ENCODE peak calls at places on chromosomes 4 and X, in five cellular contexts. One of them, this sample, is unnamed.

GRCh38 chr4:56762484-56763250 is 58.8 kb downstream of the SPINK2 start:
- DNase-seq in mucosa of descending colon: no peak
- DNase-seq in breast epithelium: no peak
- DNase-seq in naive thymus-derived CD4-positive, alpha-beta T cell: no peak
- DNase-seq in uterus: no peak
- DNase-seq in this sample: no peak

GRCh38 chr4:22077571-22077970 is 129.0 kb upstream of the KCNIP4 start:
- DNase-seq in mucosa of descending colon: no peak
- DNase-seq in breast epithelium: no peak
- DNase-seq in naive thymus-derived CD4-positive, alpha-beta T cell: no peak
- DNase-seq in uterus: no peak
- DNase-seq in this sample: no peak

GRCh38 chr4:156169011-156169410 is 215.3 kb upstream of the CTSO start:
- DNase-seq in mucosa of descending colon: no peak
- DNase-seq in breast epithelium: no peak
- DNase-seq in naive thymus-derived CD4-positive, alpha-beta T cell: no peak
- DNase-seq in uterus: peak; percentile 70
- DNase-seq in this sample: peak; percentile 73

GRCh38 chr4:34323549-34324325 is 1920.6 kb downstream of the ARAP2 start:
- DNase-seq in mucosa of descending colon: no peak
- DNase-seq in breast epithelium: no peak
- DNase-seq in naive thymus-derived CD4-positive, alpha-beta T cell: no peak
- DNase-seq in uterus: no peak
- DNase-seq in this sample: no peak

GRCh38 chrX:53479295-53479694 is 45.1 kb upstream of the HSD17B10 start:
- DNase-seq in mucosa of descending colon: no peak
- DNase-seq in breast epithelium: no peak
- DNase-seq in naive thymus-derived CD4-positive, alpha-beta T cell: no peak
- DNase-seq in uterus: no peak
- DNase-seq in this sample: peak; percentile 62

GRCh38 chrX:48573690-48574269 is 504 bp upstream of the RBM3 start:
- DNase-seq in mucosa of descending colon: peak; percentile 64
- DNase-seq in breast epithelium: no peak
- DNase-seq in naive thymus-derived CD4-positive, alpha-beta T cell: peak; percentile 17
- DNase-seq in uterus: peak; percentile 48
- DNase-seq in this sample: no peak

GRCh38 chr4:21709761-21710160 is 238.8 kb downstream of the KCNIP4 start:
- DNase-seq in mucosa of descending colon: no peak
- DNase-seq in breast epithelium: no peak
- DNase-seq in naive thymus-derived CD4-positive, alpha-beta T cell: no peak
- DNase-seq in uterus: no peak
- DNase-seq in this sample: no peak

GRCh38 chr4:142474398-142475087 is 371.6 kb downstream of the INPP4B start:
- DNase-seq in mucosa of descending colon: no peak
- DNase-seq in breast epithelium: peak; percentile 66
- DNase-seq in naive thymus-derived CD4-positive, alpha-beta T cell: no peak
- DNase-seq in uterus: no peak
- DNase-seq in this sample: no peak

GRCh38 chr4:52037730-52038108 is 380 bp downstream of the SGCB start:
- DNase-seq in mucosa of descending colon: peak; percentile 59
- DNase-seq in breast epithelium: no peak
- DNase-seq in naive thymus-derived CD4-positive, alpha-beta T cell: peak; percentile 6
- DNase-seq in uterus: peak; percentile 33
- DNase-seq in this sample: peak; percentile 86

GRCh38 chr4:182384496-182385155 is 141.4 kb downstream of the TENM3 start:
- DNase-seq in mucosa of descending colon: no peak
- DNase-seq in breast epithelium: no peak
- DNase-seq in naive thymus-derived CD4-positive, alpha-beta T cell: no peak
- DNase-seq in uterus: no peak
- DNase-seq in this sample: no peak
- H3K4me3 ChIP-seq in mucosa of descending colon: no peak overlapping the region
- H3K4me3 ChIP-seq in breast epithelium: no peak overlapping the region
- H3K4me3 ChIP-seq in naive thymus-derived CD4-positive, alpha-beta T cell: no peak overlapping the region
- H3K4me3 ChIP-seq in uterus: no peak overlapping the region
- H3K4me3 ChIP-seq in this sample: no peak overlapping the region

GRCh38 chr4:10107111-10108091 is 9.2 kb downstream of the WDR1 start:
- DNase-seq in mucosa of descending colon: peak; percentile 51
- DNase-seq in breast epithelium: no peak
- DNase-seq in naive thymus-derived CD4-positive, alpha-beta T cell: no peak
- DNase-seq in uterus: peak; percentile 24
- DNase-seq in this sample: no peak
- H3K4me1 ChIP-seq in mucosa of descending colon: peaks cover 67% of the 10 kb centered on the region
- H3K4me1 ChIP-seq in breast epithelium: peaks cover 31% of the 10 kb centered on the region
- H3K4me1 ChIP-seq in naive thymus-derived CD4-positive, alpha-beta T cell: peaks cover 84% of the 10 kb centered on the region
- H3K4me1 ChIP-seq in uterus: peaks cover 11% of the 10 kb centered on the region
- H3K4me1 ChIP-seq in this sample: no peaks in the 10 kb centered on the region

DNA sequence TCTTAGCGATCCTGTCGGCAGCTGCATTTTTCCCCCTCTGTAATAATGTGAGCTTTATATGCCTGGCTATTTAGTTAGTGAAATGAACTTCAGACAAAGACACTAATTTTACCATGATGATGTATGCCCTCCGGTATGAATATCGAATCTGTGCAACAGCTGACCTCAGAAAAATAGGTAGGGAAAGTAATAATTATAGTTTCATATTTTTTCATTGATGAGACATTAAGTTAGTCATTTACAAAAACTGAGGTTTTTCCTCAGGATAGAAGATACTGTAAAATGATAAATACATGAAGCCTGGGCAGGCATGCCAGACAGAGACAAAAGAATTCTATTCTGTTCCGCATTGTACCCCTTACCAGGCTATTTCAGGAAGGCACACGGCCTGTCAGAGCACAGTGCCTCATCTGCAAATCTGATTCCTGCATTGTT is 155.8 kb downstream of the SHROOM3 start:
- DNase-seq in mucosa of descending colon: no peak
- DNase-seq in breast epithelium: no peak
- DNase-seq in naive thymus-derived CD4-positive, alpha-beta T cell: no peak
- DNase-seq in uterus: no peak
- DNase-seq in this sample: no peak
- H3K4me3 ChIP-seq in mucosa of descending colon: no peak overlapping the region
- H3K4me3 ChIP-seq in breast epithelium: no peak overlapping the region
- H3K4me3 ChIP-seq in naive thymus-derived CD4-positive, alpha-beta T cell: no peak overlapping the region
- H3K4me3 ChIP-seq in uterus: no peak overlapping the region
- H3K4me3 ChIP-seq in this sample: no peak overlapping the region

GRCh38 chrX:2693123-2693438 is 2.0 kb downstream of the CD99 start:
- DNase-seq in mucosa of descending colon: no peak
- DNase-seq in breast epithelium: no peak
- DNase-seq in naive thymus-derived CD4-positive, alpha-beta T cell: no peak
- DNase-seq in uterus: no peak
- DNase-seq in this sample: no peak
- H3K4me1 ChIP-seq in mucosa of descending colon: peaks cover 16% of the 10 kb centered on the region
- H3K4me1 ChIP-seq in breast epithelium: no peaks in the 10 kb centered on the region
- H3K4me1 ChIP-seq in naive thymus-derived CD4-positive, alpha-beta T cell: peaks cover 52% of the 10 kb centered on the region
- H3K4me1 ChIP-seq in uterus: peaks cover 6% of the 10 kb centered on the region
- H3K4me1 ChIP-seq in this sample: peaks cover 42% of the 10 kb centered on the region

GRCh38 chrX:104432321-104432720 is 133.7 kb upstream of the IL1RAPL2 start:
- DNase-seq in mucosa of descending colon: no peak
- DNase-seq in breast epithelium: no peak
- DNase-seq in naive thymus-derived CD4-positive, alpha-beta T cell: no peak
- DNase-seq in uterus: no peak
- DNase-seq in this sample: no peak

GRCh38 chrX:104430720-104431119 is 135.3 kb upstream of the IL1RAPL2 start:
- DNase-seq in mucosa of descending colon: no peak
- DNase-seq in breast epithelium: no peak
- DNase-seq in naive thymus-derived CD4-positive, alpha-beta T cell: no peak
- DNase-seq in uterus: no peak
- DNase-seq in this sample: no peak

GRCh38 chrX:104435249-104435648 is 130.8 kb upstream of the IL1RAPL2 start:
- DNase-seq in mucosa of descending colon: no peak
- DNase-seq in breast epithelium: no peak
- DNase-seq in naive thymus-derived CD4-positive, alpha-beta T cell: no peak
- DNase-seq in uterus: no peak
- DNase-seq in this sample: no peak
- H3K4me3 ChIP-seq in mucosa of descending colon: no peak overlapping the region
- H3K4me3 ChIP-seq in breast epithelium: no peak overlapping the region
- H3K4me3 ChIP-seq in naive thymus-derived CD4-positive, alpha-beta T cell: no peak overlapping the region
- H3K4me3 ChIP-seq in uterus: no peak overlapping the region
- H3K4me3 ChIP-seq in this sample: no peak overlapping the region

GRCh38 chr4:38672247-38673071 is 8.5 kb downstream of the KLF3 start:
- DNase-seq in mucosa of descending colon: peak; percentile 58
- DNase-seq in breast epithelium: no peak
- DNase-seq in naive thymus-derived CD4-positive, alpha-beta T cell: no peak
- DNase-seq in uterus: no peak
- DNase-seq in this sample: no peak
- H3K4me1 ChIP-seq in mucosa of descending colon: peaks cover 81% of the 10 kb centered on the region
- H3K4me1 ChIP-seq in breast epithelium: peaks cover 65% of the 10 kb centered on the region
- H3K4me1 ChIP-seq in naive thymus-derived CD4-positive, alpha-beta T cell: peaks cover 69% of the 10 kb centered on the region
- H3K4me1 ChIP-seq in uterus: peaks cover 30% of the 10 kb centered on the region
- H3K4me1 ChIP-seq in this sample: no peaks in the 10 kb centered on the region

This sample was measured in Karpas-422.